ENCODE peak calls at places on chromosome X, in ten cellular contexts. X, P, N, S, A, H, Y, E, Z and J are unnamed samples.

GRCh38 chrX:136954930-136955329 is 74.4 kb upstream of the RBMX start:
- DNase-seq in X (no peak), P (no peak), N (peak), S (no peak), A (peak), H (peak), Y (no peak), E (no peak), Z (no peak), J (no peak)

GRCh38 chrX:72126539-72127140 is 5.1 kb downstream of the RTL5 start:
- DNase-seq in X (peak), P (peak), N (peak), S (peak), A (peak), H (peak), Y (no peak), E (peak), Z (peak), J (peak)

GRCh38 chrX:111483140-111483539 is 28.3 kb upstream of the SERTM2 start:
- DNase-seq in X (no peak), P (no peak), N (no peak), S (no peak), A (no peak), H (no peak), Y (no peak), E (no peak), Z (no peak), J (no peak)

GRCh38 chrX:46758956-46759644 is at the start of gene SLC9A7:
- DNase-seq in X (peak), P (peak), N (peak), S (peak), A (peak), H (peak), Y (no peak), E (peak), Z (peak), J (peak)

GRCh38 chrX:99750721-99751120 is 659.4 kb downstream of the PCDH19 start:
- DNase-seq in X (no peak), P (no peak), N (no peak), S (no peak), A (no peak), H (no peak), Y (no peak), E (no peak), Z (no peak), J (no peak)

GRCh38 chrX:127574829-127575228 is 477.4 kb downstream of the ACTRT1 start:
- DNase-seq in X (no peak), P (no peak), N (no peak), S (no peak), A (no peak), H (no peak), Y (no peak), E (no peak), Z (no peak), J (no peak)

GRCh38 chrX:109360301-109360700 is 121.6 kb downstream of the GUCY2F start:
- DNase-seq in X (no peak), P (no peak), N (no peak), S (no peak), A (no peak), H (no peak), Y (no peak), E (no peak), Z (no peak), J (no peak)

GRCh38 chrX:42934020-42934701 is 156.2 kb upstream of the PPP1R2C start:
- DNase-seq in X (no peak), P (no peak), N (no peak), S (no peak), A (no peak), H (no peak), Y (no peak), E (no peak), Z (peak), J (no peak)

GRCh38 chrX:46649421-46650260 is 76.1 kb downstream of the CHST7 start:
- DNase-seq in X (peak), P (no peak), N (no peak), S (peak), A (no peak), H (peak), Y (no peak), E (peak), Z (peak), J (no peak)

GRCh38 chrX:43808231-43808630 is 74.0 kb downstream of the MAOB start:
- DNase-seq in X (no peak), P (no peak), N (no peak), S (no peak), A (no peak), H (no peak), Y (no peak), E (no peak), Z (no peak), J (no peak)

GRCh38 chrX:118182050-118182449 is 65.4 kb upstream of the KLHL13 start:
- DNase-seq in X (no peak), P (no peak), N (no peak), S (no peak), A (no peak), H (peak), Y (no peak), E (no peak), Z (no peak), J (no peak)

GRCh38 chrX:74178536-74178935 is 125.4 kb upstream of the ZCCHC13 start:
- DNase-seq in X (no peak), P (no peak), N (no peak), S (peak), A (no peak), H (no peak), Y (no peak), E (no peak), Z (no peak), J (no peak)

GRCh38 chrX:39133971-39134370 is 332.7 kb downstream of the MID1IP1 start:
- DNase-seq in X (no peak), P (no peak), N (peak), S (no peak), A (no peak), H (no peak), Y (no peak), E (peak), Z (peak), J (no peak)

GRCh38 chrX:734411-734810 is 103.8 kb downstream of the SHOX start:
- DNase-seq in X (no peak), P (no peak), N (no peak), S (no peak), A (no peak), H (no peak), Y (no peak), E (no peak), Z (no peak), J (no peak)

DNA sequence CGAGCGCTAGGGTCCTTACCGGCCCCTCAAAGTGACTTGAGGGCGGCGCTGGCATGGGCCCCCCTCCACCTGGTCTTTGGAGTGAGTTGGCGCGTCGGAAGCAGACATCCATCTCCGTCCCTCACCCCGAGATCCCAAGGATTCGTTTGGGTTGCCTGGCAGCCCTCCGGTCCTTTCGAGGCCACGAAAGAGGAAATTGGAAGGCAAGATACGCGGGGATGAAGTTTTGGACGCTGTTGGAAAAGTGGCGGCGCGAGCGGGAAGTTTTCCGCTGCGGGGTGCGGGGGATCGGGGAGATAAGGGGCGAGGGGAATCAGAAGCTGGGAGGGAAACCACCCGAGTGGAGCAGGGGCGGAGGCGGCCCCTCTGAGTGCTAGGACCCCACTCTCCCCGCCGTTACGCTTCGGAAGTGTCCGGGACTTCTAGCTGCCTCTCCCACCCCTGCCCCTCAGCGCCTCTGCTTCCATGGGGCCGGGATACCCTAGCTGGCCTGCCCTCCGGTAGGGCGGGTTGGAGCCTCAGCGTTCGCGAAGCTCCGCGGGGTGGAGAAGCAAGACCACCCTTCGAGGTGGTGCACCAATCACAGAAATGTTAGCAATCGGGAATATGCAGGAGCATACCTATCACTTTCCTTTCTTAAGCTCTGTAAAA is 57.8 kb downstream of the FRMPD3 start:
- DNase-seq in X (no peak), P (no peak), N (no peak), S (no peak), A (no peak), H (no peak), Y (no peak), E (no peak), Z (no peak), J (no peak)
- TF ChIP-seq POLR2A in X (no peak), P (no peak), N (no peak), S (no peak), A (no peak), H (no peak), Y (no peak), E (no peak), Z (no peak), J (no peak)

GRCh38 chrX:17736856-17737706 is at the start of gene SCML1:
- DNase-seq in X (peak), P (peak), N (peak), S (peak), A (peak), H (peak), Y (peak), E (peak), Z (peak), J (peak)
- TF ChIP-seq POLR2A in X (peak), P (no peak), N (peak), S (peak), A (peak), H (peak), Y (no peak), E (no peak), Z (peak), J (no peak)

DNA sequence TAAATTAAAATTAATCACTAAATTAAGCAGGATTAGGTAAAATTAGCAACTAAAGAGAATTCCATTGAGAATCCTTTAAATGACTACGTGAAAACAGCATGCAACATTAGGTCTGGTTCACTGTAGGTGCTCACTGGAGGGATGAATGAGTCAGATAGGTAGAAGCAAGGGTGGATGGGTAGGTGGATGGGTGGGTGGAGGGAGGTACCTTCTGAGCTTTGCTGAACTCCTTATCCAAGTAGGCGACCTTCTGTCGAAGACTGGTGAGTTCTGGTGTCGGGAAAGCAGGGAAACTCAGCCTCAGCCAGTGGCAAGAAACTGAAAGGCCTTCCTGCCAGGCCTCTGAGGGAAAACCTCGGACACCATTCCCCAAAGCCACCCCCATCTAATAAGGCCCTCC is 3.0 kb downstream of the GRIPAP1 start:
- DNase-seq in X (no peak), P (no peak), N (no peak), S (no peak), A (no peak), H (no peak), Y (no peak), E (no peak), Z (no peak), J (no peak)
- TF ChIP-seq POLR2A in X (no peak), P (no peak), N (no peak), S (no peak), A (no peak), H (no peak), Y (no peak), E (no peak), Z (no peak), J (no peak)

GRCh38 chrX:41923925-41924693 is 755 bp upstream of the CASK start:
- DNase-seq in X (no peak), P (no peak), N (peak), S (no peak), A (no peak), H (peak), Y (no peak), E (peak), Z (peak), J (no peak)

GRCh38 chrX:41922125-41922521 is 1.2 kb downstream of the CASK start:
- DNase-seq in X (no peak), P (no peak), N (no peak), S (no peak), A (no peak), H (peak), Y (no peak), E (no peak), Z (no peak), J (no peak)

GRCh38 chrX:41922694-41923171 is 621 bp downstream of the CASK start:
- DNase-seq in X (peak), P (no peak), N (peak), S (peak), A (no peak), H (no peak), Y (no peak), E (no peak), Z (peak), J (no peak)

GRCh38 chrX:41921492-41922124 is 1.7 kb downstream of the CASK start:
- DNase-seq in X (no peak), P (no peak), N (no peak), S (no peak), A (peak), H (peak), Y (no peak), E (no peak), Z (no peak), J (no peak)

DNA sequence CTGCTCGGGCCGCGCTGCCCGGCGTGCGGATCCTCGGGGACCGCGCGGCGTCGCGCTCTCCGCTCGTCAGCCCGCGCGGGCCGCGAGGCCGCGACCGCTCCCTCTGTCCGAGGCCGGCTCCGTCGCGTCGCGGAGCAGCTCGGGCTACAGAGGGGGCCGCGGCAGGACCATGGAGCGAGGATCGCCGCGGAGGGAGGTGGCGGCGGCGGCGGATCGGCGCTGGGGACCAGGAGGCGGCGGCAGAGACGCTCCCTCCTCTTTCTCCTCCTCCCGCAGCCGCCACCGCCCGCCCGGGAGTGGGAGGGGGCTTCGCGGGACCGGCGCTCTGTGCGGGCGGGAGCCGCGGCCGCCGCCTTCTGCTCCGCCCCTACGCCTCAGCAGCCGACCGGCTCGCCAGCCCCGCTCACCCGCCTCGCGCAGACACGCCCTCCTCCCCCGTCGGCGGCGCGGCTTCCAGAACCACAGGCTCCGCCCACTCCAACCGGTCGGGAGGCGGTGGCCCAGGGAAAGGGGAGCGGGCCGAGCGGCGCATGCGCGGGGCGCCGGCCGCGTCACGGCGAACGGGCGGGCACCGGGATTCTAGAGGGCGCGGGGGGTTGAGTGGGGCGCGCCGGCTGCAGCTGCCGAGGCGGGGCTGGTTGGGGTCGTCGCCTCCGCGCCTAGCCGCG is at the start of gene CASK:
- DNase-seq in X (peak), P (peak), N (peak), S (peak), A (peak), H (peak), Y (peak), E (peak), Z (peak), J (peak)
- TF ChIP-seq POLR2A in X (peak), P (no peak), N (peak), S (peak), A (no peak), H (no peak), Y (no peak), E (no peak), Z (peak), J (no peak)

DNA sequence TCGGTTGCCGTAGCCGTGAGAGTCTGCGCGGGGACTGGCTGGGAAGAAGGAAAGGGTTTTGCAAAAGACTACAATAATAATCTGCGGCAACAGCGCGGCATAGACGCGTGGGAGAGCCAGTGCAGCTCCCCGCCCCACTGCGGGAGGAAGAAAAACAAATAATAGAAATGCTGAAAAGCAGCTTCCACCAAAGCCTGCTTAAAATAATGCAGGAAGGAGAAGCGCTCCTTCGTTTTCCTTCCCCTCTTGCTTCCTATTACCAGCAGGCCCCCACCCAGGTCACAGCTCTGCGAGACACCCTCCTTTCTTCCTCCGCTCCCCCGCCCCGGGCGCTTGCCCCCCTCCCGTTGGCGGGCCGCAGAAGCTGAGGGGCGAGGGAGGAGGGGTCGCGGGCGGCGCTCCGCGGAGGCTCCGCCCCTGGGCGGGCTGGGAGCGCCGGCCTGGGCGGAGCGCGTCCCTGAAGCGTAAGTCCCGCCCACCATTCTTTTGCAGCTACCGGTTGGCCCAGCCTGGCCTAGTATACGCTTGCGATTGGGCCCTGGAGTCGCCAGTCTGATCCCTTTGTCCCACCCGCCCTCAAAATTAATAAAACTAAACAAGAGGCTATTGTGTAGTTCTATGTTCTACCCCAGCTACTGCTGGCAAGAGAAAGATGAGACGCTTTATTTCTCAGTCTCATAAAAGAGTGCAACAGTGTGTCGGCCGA is 636 bp upstream of the AMOT start:
- DNase-seq in X (peak), P (peak), N (peak), S (peak), A (peak), H (peak), Y (peak), E (peak), Z (peak), J (peak)
- TF ChIP-seq POLR2A in X (no peak), P (no peak), N (no peak), S (no peak), A (no peak), H (no peak), Y (no peak), E (no peak), Z (peak), J (no peak)

DNA sequence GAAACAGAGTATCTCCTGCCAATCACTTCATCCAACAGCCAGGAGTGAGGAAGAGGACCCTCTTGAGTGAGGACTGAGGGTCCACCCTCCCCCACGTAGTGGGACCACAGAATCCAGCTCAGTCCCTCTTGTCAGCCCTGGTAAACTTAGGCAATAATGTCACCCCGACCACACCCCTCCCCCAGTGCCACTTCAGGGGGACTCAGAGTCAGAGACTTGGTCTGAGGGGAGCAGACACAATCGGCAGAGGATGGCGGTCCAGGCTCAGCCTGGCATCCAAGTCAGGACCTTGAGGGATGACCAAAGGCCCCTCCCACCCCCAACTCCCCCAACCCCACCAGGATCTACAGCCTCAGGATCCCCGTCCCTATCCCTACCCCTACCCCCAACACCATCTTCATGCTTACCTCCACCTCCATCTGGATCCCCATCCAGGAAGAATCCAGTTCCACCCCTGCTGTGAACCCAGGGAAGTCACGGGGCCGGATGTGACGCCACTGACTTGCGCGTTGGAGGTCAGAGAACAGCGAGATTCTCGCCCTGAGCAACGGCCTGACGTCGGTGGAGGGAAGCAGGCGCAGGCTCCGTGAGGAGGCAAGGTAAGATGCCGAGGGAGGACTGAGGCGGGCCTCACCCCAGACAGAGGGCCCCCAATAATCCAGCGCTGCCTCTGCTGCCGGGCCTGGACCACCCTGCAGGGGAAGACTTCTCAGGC is at the start of the genes CSAG1 and MAGEA12:
- DNase-seq in X (no peak), P (no peak), N (peak), S (no peak), A (no peak), H (no peak), Y (no peak), E (no peak), Z (no peak), J (no peak)
- TF ChIP-seq POLR2A in X (no peak), P (no peak), N (no peak), S (no peak), A (no peak), H (no peak), Y (no peak), E (no peak), Z (no peak), J (no peak)

GRCh38 chrX:64184396-64184795 is 21.1 kb downstream of the AMER1 start:
- DNase-seq in X (no peak), P (no peak), N (no peak), S (no peak), A (no peak), H (no peak), Y (no peak), E (no peak), Z (no peak), J (no peak)
- TF ChIP-seq POLR2A in X (no peak), P (no peak), N (no peak), S (no peak), A (no peak), H (no peak), Y (no peak), E (no peak), Z (no peak), J (no peak)